ENCODE peak calls at places on chromosomes 3 and 15, in four cellular contexts. L, Q, Z and N are unnamed samples.

GRCh38 chr3:180457238-180457637 is 144.7 kb upstream of the TTC14 start:
- DNase-seq in L (no peak), Q (no peak), Z (no peak), N (no peak)

GRCh38 chr3:138184994-138185393 is 2.1 kb upstream of the ARMC8 start:
- DNase-seq in L (no peak), Q (no peak), Z (no peak), N (no peak)

GRCh38 chr3:126539558-126540250 is 15.7 kb downstream of the CHST13 start:
- DNase-seq in L (peak), Q (peak), Z (peak), N (no peak)

GRCh38 chr15:48775556-48775955 is 35.3 kb downstream of the CEP152 start:
- DNase-seq in L (no peak), Q (no peak), Z (no peak), N (no peak)

GRCh38 chr3:179324270-179324754 is 1.5 kb downstream of the ZNF639 start:
- DNase-seq in L (no peak), Q (no peak), Z (no peak), N (no peak)

GRCh38 chr15:84685304-84685703 is 27.3 kb upstream of the NMB start:
- DNase-seq in L (no peak), Q (no peak), Z (no peak), N (no peak)

GRCh38 chr15:48975713-48976419 is 12.1 kb upstream of the SHC4 start:
- DNase-seq in L (peak), Q (peak), Z (peak), N (peak)

GRCh38 chr3:144556392-144556791 is 584.8 kb downstream of the DIPK2A start:
- DNase-seq in L (no peak), Q (no peak), Z (no peak), N (no peak)

GRCh38 chr15:48868018-48868417 is 9.9 kb upstream of the EID1 start:
- DNase-seq in L (no peak), Q (no peak), Z (no peak), N (no peak)

GRCh38 chr3:174221155-174221554 is 638.0 kb upstream of the NAALADL2 start:
- DNase-seq in L (no peak), Q (no peak), Z (no peak), N (no peak)

GRCh38 chr3:196654691-196655090 is 15.2 kb downstream of the NRROS start:
- DNase-seq in L (no peak), Q (no peak), Z (no peak), N (no peak)

GRCh38 chr3:39191773-39192172 is 622 bp downstream of the XIRP1 start:
- DNase-seq in L (no peak), Q (no peak), Z (no peak), N (no peak)

GRCh38 chr3:108757404-108757982 is at the start of gene RETNLB:
- DNase-seq in L (no peak), Q (peak), Z (no peak), N (no peak)

GRCh38 chr15:50996641-50997040 is 88.2 kb downstream of the AP4E1 start:
- DNase-seq in L (no peak), Q (no peak), Z (no peak), N (no peak)

GRCh38 chr15:77144492-77145070 is 73.7 kb upstream of the TSPAN3 start:
- DNase-seq in L (no peak), Q (no peak), Z (no peak), N (no peak)

GRCh38 chr15:77974098-77974414 is 103.5 kb downstream of the TBC1D2B start:
- DNase-seq in L (peak), Q (no peak), Z (no peak), N (no peak)

GRCh38 chr3:107222927-107223326 is 154.3 kb upstream of the CCDC54 start:
- DNase-seq in L (no peak), Q (no peak), Z (no peak), N (no peak)

GRCh38 chr3:164064298-164064697 is 1014.0 kb downstream of the SI start:
- DNase-seq in L (no peak), Q (no peak), Z (no peak), N (no peak)

DNA sequence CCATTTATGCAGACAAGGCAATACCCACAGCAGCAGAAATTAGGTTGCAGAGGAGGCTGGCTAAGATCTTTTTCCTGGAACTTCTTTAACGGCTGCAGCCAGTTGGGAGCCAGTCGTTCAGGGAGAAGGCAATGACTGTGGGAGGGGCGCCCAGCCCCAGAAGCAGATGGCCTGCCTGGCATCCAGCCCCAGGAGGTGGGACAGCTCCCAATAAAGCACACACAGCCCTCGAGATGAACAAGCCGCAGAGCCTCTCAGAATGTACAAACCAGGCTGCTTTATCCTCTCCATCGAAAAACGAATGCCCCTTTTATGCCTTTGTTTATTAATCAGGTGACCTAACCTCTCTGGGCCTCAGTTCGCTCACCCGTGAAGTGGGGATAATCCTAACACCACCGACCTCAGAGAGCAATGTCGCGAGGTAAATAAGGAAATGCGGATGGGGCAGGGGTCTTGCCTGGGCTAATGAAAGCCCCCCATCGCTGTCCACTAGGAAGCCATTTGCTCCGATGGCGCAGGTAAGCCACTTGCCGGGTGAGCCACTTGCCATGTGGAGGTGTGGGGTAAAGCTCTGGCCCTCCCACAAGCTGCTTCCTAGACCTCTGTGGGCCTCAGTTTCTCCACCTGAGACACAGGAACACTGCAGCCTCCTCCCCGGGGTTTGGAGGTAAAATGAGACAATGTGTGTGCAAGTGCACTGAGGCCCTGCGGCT is 35.8 kb downstream of the MGLL start:
- DNase-seq in L (peak), Q (peak), Z (peak), N (no peak)
- TF ChIP-seq POLR2A in L (no peak), Q (no peak), Z (no peak), N (no peak)

DNA sequence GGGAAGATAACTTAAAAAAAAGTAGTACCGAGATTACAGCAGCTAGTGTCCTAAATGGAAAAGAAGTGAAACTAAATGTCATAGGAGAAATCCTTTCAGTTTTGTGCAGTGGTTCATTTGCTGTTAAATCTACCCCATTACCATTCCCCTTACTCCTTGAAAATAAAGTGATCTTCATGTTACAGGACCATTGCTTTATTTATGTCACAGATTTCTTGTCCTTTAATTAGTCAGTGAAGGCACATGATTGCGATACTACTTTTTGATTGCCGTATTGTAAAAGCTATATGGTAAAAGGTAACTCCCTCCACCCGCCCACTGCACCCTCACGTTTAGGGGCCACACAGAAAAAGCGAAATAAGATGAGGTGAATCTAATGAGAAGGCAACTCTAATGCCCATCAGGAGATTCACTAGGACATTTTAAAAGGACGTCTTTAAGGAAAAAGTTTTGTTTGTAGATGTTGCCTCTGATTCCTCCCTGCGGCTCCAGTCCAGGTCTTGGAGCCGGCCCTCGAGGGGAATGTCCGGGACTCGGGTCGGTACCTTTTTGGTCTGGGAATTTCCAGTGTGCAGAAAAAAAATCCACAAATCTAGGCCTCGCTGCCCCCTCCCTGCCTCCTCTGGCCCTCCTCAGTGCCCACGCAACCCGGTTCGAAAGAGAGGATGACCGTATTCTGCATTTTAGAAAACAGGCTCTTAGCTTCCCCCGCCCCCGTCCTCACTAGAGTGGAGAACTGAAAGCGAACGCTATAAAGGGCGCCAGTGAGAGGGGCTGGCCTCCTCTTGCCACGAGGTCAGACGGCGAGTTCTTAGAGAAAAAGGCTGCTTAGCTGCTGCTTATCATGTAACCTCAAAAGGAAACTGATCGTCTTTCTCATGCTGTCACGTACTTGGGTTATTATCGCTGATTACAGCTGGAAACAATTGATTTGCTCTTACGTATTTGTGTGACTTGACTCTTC is 21.8 kb upstream of the NFKBIZ start:
- DNase-seq in L (peak), Q (peak), Z (peak), N (peak)
- TF ChIP-seq POLR2A in L (peak), Q (peak), Z (peak), N (peak)

GRCh38 chr3:128343287-128344045 is 123.2 kb downstream of the DNAJB8 start:
- DNase-seq in L (no peak), Q (peak), Z (no peak), N (no peak)
- TF ChIP-seq POLR2A in L (no peak), Q (no peak), Z (no peak), N (no peak)

GRCh38 chr15:70361106-70361505 is 263.4 kb upstream of the TLE3 start:
- DNase-seq in L (no peak), Q (no peak), Z (no peak), N (no peak)
- TF ChIP-seq POLR2A in L (no peak), Q (no peak), Z (no peak), N (no peak)

GRCh38 chr15:41235929-41236328 is 4.9 kb downstream of the CHP1 start:
- DNase-seq in L (no peak), Q (no peak), Z (no peak), N (no peak)

GRCh38 chr15:41231536-41231935 is 468 bp downstream of the CHP1 start:
- DNase-seq in L (no peak), Q (no peak), Z (no peak), N (no peak)

GRCh38 chr15:41233367-41233771 is 2.3 kb downstream of the CHP1 start:
- DNase-seq in L (no peak), Q (no peak), Z (no peak), N (no peak)

GRCh38 chr15:41230345-41230649 is 260 bp downstream of the EXD1 start:
- DNase-seq in L (no peak), Q (no peak), Z (no peak), N (no peak)

DNA sequence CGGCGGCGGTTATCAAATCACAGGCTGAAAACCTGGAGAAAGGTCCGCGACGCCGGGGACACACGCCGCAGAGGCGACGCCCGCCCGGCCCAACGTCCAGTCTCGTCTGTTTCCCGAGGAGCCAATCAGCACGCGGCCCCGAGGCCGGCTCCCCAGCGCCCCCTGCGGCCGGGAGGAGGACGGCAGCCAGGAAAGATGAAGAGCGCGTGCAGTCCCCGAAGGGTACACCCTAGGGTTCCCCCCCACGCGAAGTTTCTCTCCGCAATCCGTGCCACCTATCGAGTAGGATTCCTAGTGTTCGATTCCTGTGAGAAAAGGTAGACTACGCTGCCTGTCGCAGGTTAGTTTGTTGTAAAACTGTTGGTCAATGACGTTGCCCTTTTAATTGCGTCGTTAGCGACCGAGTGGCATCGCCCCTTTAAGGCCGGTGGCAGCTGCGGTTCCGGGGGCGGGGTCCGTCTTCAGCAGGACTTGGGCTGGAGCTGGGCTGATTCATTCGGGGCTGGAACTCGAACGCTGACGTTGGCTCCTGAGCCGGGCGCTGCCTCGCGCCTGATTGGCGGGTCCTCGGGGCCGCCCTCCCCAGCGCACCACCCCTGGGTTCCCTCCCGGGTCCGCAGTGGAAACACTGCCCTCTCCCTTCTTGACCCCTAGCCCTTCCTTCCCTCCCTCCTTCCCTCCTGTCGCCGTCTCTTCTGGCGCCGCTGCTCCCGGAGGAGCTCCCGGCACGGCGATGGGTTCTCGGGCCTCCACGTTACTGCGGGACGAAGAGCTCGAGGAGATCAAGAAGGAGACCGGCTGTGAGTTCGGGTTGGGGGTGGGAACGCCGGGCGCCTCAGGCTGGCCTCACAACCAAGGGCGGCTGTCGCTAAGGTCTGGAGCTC is at the start of the genes CHP1 and EXD1:
- DNase-seq in L (peak), Q (peak), Z (peak), N (peak)
- TF ChIP-seq POLR2A in L (peak), Q (peak), Z (peak), N (peak)

GRCh38 chr3:10303785-10304184 is 11.0 kb upstream of the GHRL start:
- DNase-seq in L (no peak), Q (no peak), Z (no peak), N (no peak)

GRCh38 chr3:10305331-10305902 is 12.7 kb upstream of the GHRL start:
- DNase-seq in L (no peak), Q (no peak), Z (no peak), N (no peak)

GRCh38 chr3:10300087-10300486 is 7.3 kb upstream of the GHRL start:
- DNase-seq in L (no peak), Q (no peak), Z (no peak), N (no peak)

GRCh38 chr3:10304905-10305304 is 12.2 kb upstream of the GHRL start:
- DNase-seq in L (no peak), Q (no peak), Z (no peak), N (no peak)

DNA sequence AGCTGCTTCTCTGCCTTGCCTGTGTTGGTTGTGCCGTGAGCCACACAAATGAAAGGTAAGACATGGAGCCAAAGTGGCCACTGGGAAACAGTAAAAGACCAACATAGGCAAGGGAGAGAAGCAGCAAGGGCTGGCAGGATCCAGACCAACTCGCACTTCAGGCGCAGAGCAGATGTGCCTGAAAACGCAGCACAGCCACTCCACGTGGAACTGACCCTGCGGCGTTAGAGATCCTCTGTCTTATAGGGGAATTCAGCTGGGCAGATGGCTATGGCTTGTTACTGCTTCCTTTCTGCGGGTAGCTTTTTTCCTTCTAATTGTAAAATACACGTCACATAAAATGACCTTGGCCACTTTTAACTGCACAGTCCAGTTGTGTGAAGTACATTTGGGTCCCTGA is 10.4 kb upstream of the GHRL start:
- DNase-seq in L (no peak), Q (no peak), Z (no peak), N (no peak)
- TF ChIP-seq POLR2A in L (no peak), Q (no peak), Z (no peak), N (no peak)

DNA sequence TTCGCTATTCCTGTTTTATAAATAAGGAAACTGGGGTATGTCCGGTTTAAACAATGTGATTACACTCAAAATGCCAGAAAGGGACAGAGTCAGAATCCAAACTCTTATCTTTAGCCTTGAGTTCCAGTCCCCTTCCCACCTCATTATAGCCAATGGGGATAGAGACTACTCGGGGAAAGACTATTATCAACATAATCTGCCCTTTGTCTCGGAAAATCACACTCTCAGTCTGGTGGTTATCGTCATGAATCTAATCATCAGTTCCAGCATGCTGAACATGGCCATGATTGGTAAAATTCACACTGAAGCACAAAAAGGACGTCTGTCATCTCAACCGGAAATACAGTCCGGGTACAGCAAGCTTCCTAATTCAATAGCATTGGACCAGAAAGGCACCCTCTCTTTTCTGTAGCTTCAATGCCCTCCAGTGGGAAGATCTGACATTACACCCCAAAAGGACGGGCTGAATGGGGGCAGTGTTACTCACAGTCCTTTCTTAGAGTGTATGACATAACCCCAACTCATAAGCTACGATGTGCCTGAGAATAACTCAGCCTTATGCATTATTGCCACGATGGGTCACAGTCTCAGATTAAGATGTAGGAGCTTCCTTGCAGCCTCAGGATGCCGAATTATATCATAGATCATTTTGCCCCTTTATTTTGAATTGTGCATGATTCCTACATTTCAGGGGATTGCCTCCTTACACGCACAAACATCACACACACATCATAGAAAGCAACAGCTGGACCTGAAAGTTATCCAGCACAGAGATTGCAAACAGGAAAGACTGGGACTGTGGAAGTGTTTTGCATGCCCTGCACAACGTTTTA is 390.4 kb upstream of the LMCD1 start:
- DNase-seq in L (peak), Q (no peak), Z (peak), N (peak)
- TF ChIP-seq POLR2A in L (no peak), Q (no peak), Z (no peak), N (no peak)

GRCh38 chr3:184174646-184175492 is at the start of gene AP2M1:
- DNase-seq in L (peak), Q (peak), Z (peak), N (peak)
- TF ChIP-seq POLR2A in L (peak), Q (peak), Z (peak), N (peak)